ENCODE peak calls at places on chromosomes 13 and 19, in seven cellular contexts. S, H, O, J, B, U and L are unnamed samples.

GRCh38 chr19:55373993-55374757 is 2.5 kb upstream of the TMEM190 start:
- DNase-seq in S (no peak), H (no peak), O (no peak), J (no peak), B (no peak), U (no peak), L (no peak)

GRCh38 chr13:67620665-67621064 is 390.5 kb upstream of the PCDH9 start:
- DNase-seq in S (no peak), H (no peak), O (no peak), J (no peak), B (no peak), U (no peak), L (no peak)

GRCh38 chr19:14770136-14770535 is 8.2 kb downstream of the ADGRE2 start:
- DNase-seq in S (no peak), H (no peak), O (no peak), J (no peak), B (no peak), U (peak), L (no peak)

GRCh38 chr19:16561382-16561781 is 10.8 kb downstream of the SLC35E1 start:
- DNase-seq in S (no peak), H (no peak), O (no peak), J (no peak), B (no peak), U (no peak), L (no peak)

GRCh38 chr19:35330475-35330874 is 1.5 kb downstream of the CD22 start:
- DNase-seq in S (peak), H (no peak), O (no peak), J (no peak), B (no peak), U (no peak), L (no peak)

GRCh38 chr19:35755550-35756371 is 1.1 kb downstream of the HSPB6 start:
- DNase-seq in S (peak), H (peak), O (no peak), J (peak), B (no peak), U (peak), L (peak)

GRCh38 chr19:15200575-15201364 is at the start of gene NOTCH3:
- DNase-seq in S (no peak), H (no peak), O (no peak), J (peak), B (no peak), U (no peak), L (no peak)

GRCh38 chr19:16542894-16543498 is 759 bp upstream of the CHERP start:
- DNase-seq in S (no peak), H (no peak), O (no peak), J (no peak), B (no peak), U (no peak), L (no peak)

GRCh38 chr19:52296400-52296772 is 583 bp upstream of the ZNF480 start:
- DNase-seq in S (no peak), H (no peak), O (peak), J (no peak), B (no peak), U (no peak), L (no peak)

GRCh38 chr13:73166204-73166603 is 107.4 kb downstream of the KLF5 start:
- DNase-seq in S (no peak), H (no peak), O (no peak), J (no peak), B (no peak), U (no peak), L (no peak)

GRCh38 chr19:5880604-5881078 is 10.3 kb upstream of the FUT5 start:
- DNase-seq in S (peak), H (no peak), O (no peak), J (peak), B (no peak), U (no peak), L (peak)

GRCh38 chr13:41458939-41459753 is 1.8 kb downstream of the RGCC start:
- DNase-seq in S (peak), H (peak), O (peak), J (peak), B (peak), U (no peak), L (peak)

GRCh38 chr13:90979059-90979458 is 368.4 kb upstream of the MIR17HG start:
- DNase-seq in S (no peak), H (no peak), O (no peak), J (no peak), B (no peak), U (no peak), L (no peak)

GRCh38 chr13:110012102-110012739 is 225.8 kb upstream of the IRS2 start:
- DNase-seq in S (no peak), H (no peak), O (no peak), J (no peak), B (no peak), U (no peak), L (no peak)

GRCh38 chr13:96696501-96696900 is 297.8 kb downstream of the OXGR1 start:
- DNase-seq in S (no peak), H (no peak), O (no peak), J (no peak), B (no peak), U (no peak), L (no peak)

GRCh38 chr13:88022826-88023225 is 351.7 kb downstream of the SLITRK5 start:
- DNase-seq in S (no peak), H (no peak), O (no peak), J (no peak), B (peak), U (no peak), L (no peak)

GRCh38 chr19:9850235-9850959 is 15.3 kb downstream of the PIN1 start:
- DNase-seq in S (no peak), H (no peak), O (no peak), J (peak), B (no peak), U (no peak), L (no peak)

GRCh38 chr19:28051047-28051446 is 1161.9 kb downstream of the UQCRFS1 start:
- DNase-seq in S (no peak), H (no peak), O (no peak), J (no peak), B (no peak), U (no peak), L (no peak)

GRCh38 chr13:40149611-40150283 is 494.3 kb downstream of the COG6 start:
- DNase-seq in S (no peak), H (no peak), O (no peak), J (no peak), B (no peak), U (no peak), L (no peak)

GRCh38 chr19:1855828-1856255 is 7.5 kb downstream of the KLF16 start:
- DNase-seq in S (no peak), H (no peak), O (no peak), J (no peak), B (no peak), U (no peak), L (no peak)

GRCh38 chr13:79395881-79396280 is 10.2 kb downstream of the RBM26 start:
- DNase-seq in S (no peak), H (no peak), O (no peak), J (no peak), B (no peak), U (no peak), L (no peak)

GRCh38 chr19:18682807-18683108 is 722 bp upstream of the CRTC1 start:
- DNase-seq in S (no peak), H (no peak), O (no peak), J (no peak), B (no peak), U (no peak), L (no peak)

GRCh38 chr19:8515317-8515716 is 1.4 kb upstream of the ZNF414 start:
- DNase-seq in S (no peak), H (no peak), O (no peak), J (no peak), B (peak), U (no peak), L (no peak)

DNA sequence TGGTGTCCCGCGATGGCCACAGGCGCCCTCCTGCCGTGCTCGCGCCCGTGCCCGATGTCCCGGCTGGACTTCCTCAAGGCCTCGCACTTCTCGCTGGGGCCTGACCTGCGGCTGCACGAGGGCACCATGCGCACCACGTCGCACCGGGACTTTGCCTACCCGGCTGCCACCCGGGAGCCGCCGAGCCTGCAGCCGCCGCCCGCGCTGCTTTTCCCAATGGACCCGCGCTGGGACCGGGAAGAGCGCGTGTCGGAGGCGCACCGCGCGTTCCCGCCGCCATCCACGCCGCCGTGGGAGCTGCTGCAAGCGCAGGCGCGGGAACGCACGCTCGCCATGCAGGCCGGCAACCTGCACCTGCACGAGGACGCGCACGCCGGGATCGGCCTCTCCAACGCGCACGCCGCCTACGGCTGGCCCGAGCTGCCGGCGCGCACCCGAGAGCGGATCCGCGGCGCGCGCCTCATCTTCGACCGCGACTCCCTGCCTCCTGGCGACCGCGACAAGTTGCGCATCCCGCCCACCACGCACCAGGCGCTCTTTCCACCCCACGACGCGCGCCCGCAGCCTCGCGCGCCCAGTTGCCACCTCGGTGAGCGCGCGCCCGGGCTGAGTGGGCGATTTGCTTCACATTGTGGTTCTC is 12.1 kb upstream of the PEX11G start:
- DNase-seq in S (peak), H (peak), O (peak), J (peak), B (no peak), U (no peak), L (no peak)
- TF ChIP-seq CTCF in S (no peak), H (no peak), O (no peak), J (no peak), B (no peak), U (no peak), L (no peak)

GRCh38 chr19:44892932-44893331 is 1.9 kb downstream of the TOMM40 start:
- DNase-seq in S (no peak), H (no peak), O (no peak), J (no peak), B (no peak), U (no peak), L (no peak)

GRCh38 chr19:44890366-44891015 is 563 bp upstream of the TOMM40 start:
- DNase-seq in S (no peak), H (no peak), O (peak), J (peak), B (peak), U (peak), L (peak)

GRCh38 chr19:44894946-44895345 is 3.9 kb downstream of the TOMM40 start:
- DNase-seq in S (no peak), H (no peak), O (no peak), J (no peak), B (no peak), U (no peak), L (no peak)

GRCh38 chr19:44891016-44891882 is at the start of gene TOMM40:
- DNase-seq in S (peak), H (peak), O (no peak), J (peak), B (no peak), U (no peak), L (no peak)

GRCh38 chr19:44893704-44894103 is 2.6 kb downstream of the TOMM40 start:
- DNase-seq in S (no peak), H (no peak), O (no peak), J (no peak), B (no peak), U (no peak), L (no peak)
- TF ChIP-seq POLR2AphosphoS5 in S (no peak), H (no peak), O (no peak), J (no peak), B (no peak), U (no peak), L (no peak)

DNA sequence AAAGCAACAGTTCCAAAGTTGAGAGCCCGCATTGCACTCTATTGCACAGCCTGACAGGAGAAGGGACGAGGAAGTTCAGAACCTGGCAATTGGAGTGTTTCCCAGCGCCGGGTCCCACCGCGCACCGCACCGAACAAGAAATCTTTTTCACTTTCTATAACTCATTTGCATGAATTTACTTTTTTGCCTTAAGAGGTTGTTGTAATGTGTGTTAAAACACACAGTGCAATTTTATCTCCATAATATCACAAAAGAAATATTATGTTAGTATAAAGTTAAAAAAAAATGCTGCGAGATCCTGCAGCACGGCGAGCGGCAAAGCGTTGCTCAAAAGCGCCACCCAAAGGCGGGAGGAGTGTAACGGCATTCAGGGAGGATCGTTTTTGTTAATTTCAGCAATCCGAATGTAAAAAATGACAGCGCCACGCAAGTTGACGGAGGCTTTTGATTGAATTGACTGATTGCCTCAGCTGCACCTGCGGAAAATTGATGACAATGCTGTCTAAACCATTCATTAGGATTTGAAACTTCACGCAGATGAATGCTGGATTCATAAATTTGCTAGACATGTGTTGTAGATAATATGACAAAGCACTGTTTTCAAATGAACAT is 303.6 kb upstream of the ZNF507 start:
- DNase-seq in S (peak), H (no peak), O (peak), J (peak), B (peak), U (no peak), L (no peak)
- TF ChIP-seq CTCF in S (peak), H (peak), O (peak), J (peak), B (peak), U (peak), L (peak)

GRCh38 chr13:27964741-27965323 is 4.3 kb downstream of the CDX2 start:
- DNase-seq in S (no peak), H (no peak), O (no peak), J (no peak), B (no peak), U (no peak), L (no peak)

GRCh38 chr13:27965343-27965739 is 3.8 kb downstream of the CDX2 start:
- DNase-seq in S (no peak), H (no peak), O (no peak), J (peak), B (no peak), U (no peak), L (no peak)

GRCh38 chr13:27967203-27967735 is 1.8 kb downstream of the CDX2 start:
- DNase-seq in S (no peak), H (peak), O (no peak), J (peak), B (no peak), U (no peak), L (no peak)

GRCh38 chr13:27966641-27967202 is 2.4 kb downstream of the CDX2 start:
- DNase-seq in S (no peak), H (peak), O (no peak), J (peak), B (no peak), U (no peak), L (no peak)

DNA sequence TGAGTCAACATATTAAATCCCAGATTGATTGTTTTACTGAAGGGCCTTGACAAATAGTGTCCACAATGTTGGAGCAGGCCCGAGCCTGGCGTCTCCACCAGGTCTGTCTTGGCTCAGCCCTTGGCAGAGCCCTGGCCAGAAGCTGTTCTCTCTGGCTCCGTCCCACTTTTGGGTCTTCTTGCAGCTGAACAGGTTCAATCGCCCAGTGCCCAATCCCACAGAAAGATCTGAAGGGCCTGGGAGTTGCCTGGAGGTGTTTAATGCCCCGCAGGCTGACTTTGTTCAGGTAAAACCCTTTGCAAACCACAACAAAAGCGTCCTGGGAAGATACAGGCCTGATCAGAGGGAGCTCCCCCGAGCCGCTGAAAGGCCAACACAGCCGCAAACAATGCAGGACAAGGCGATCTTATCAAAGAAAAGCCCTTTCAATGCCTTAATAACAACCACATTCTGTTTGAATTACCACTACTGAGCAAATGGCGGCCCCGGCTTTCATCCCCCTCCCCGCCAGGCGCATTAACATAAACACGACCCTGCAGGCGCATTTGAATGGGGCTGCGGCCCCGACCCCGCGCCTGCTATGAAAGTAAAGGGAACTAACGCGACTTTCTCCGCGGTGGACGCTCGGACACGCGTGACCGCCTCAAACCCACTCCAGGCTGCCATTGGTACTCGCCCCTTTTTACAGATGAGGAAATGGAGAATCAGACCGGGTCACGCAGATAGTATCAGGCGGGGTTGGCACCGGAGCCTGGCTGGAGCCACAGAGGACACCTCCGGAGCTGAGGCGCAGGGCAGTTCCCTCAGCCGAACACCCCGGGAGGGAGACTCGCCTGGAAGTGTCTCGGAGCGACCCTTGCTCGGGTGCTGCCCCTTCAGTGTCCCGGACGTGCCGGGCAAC is 3.1 kb downstream of the CDX2 start:
- DNase-seq in S (peak), H (peak), O (no peak), J (peak), B (no peak), U (no peak), L (no peak)
- TF ChIP-seq POLR2AphosphoS5 in S (peak), H (no peak), O (no peak), J (peak), B (no peak), U (no peak), L (no peak)

GRCh38 chr13:81987159-81987558 is 1646.2 kb upstream of the SPRY2 start:
- DNase-seq in S (no peak), H (no peak), O (no peak), J (peak), B (no peak), U (no peak), L (no peak)
- TF ChIP-seq CTCF in S (no peak), H (no peak), O (no peak), J (peak), B (no peak), U (no peak), L (no peak)

GRCh38 chr13:113547248-113547971 is 37.1 kb upstream of the TFDP1 start:
- DNase-seq in S (peak), H (peak), O (no peak), J (no peak), B (no peak), U (no peak), L (peak)
- TF ChIP-seq POLR2AphosphoS5 in S (no peak), H (no peak), O (no peak), J (no peak), B (no peak), U (no peak), L (no peak)

GRCh38 chr13:30895773-30896172 is 10.3 kb upstream of the MEDAG start:
- DNase-seq in S (no peak), H (no peak), O (no peak), J (peak), B (no peak), U (no peak), L (no peak)
- TF ChIP-seq CTCF in S (no peak), H (no peak), O (no peak), J (no peak), B (no peak), U (no peak), L (no peak)

GRCh38 chr13:111512707-111513106 is 192.3 kb downstream of the TEX29 start:
- DNase-seq in S (no peak), H (no peak), O (no peak), J (no peak), B (no peak), U (no peak), L (no peak)
- TF ChIP-seq POLR2AphosphoS5 in S (no peak), H (no peak), O (no peak), J (no peak), B (no peak), U (no peak), L (no peak)